ENCODE peak calls at places on chromosomes 12 and 14, in nine cellular contexts. L is left colon; M is hippocampal formation; Y is T-cell; D is HS-5; V is posterior vena cava; E is activated CD8-positive, alpha-beta T cell treated with anti-CD3 and anti-CD28 coated beads for 36 hours; P is NCI-H2171; N is prostate gland. U is an unnamed sample.

GRCh38 chr12:52195065-52195730 is 3.4 kb upstream of the KRT80 start:
- DNase-seq in L (no peak), M (no peak), Y (no peak), D (no peak), V (no peak), E (no peak), P (no peak), N (no peak), U (no peak)

GRCh38 chr14:91731018-91731417 is 868 bp downstream of the CATSPERB start:
- DNase-seq in L (no peak), M (no peak), Y (no peak), D (no peak), V (no peak), E (no peak), P (no peak), N (no peak), U (no peak)

GRCh38 chr12:105570944-105571343 is 240.5 kb downstream of the C12orf75 start:
- DNase-seq in L (no peak), M (no peak), Y (no peak), D (no peak), V (no peak), E (no peak), P (no peak), N (no peak), U (no peak)

GRCh38 chr12:8828514-8829127 is 6.2 kb downstream of the A2ML1 start:
- DNase-seq in L (no peak), M (no peak), Y (no peak), D (no peak), V (no peak), E (no peak), P (no peak), N (no peak), U (no peak)

GRCh38 chr12:106282457-106283097 is 20.0 kb upstream of the TCP11L2 start:
- DNase-seq in L (peak), M (no peak), Y (peak), D (no peak), V (no peak), E (peak), P (peak), N (no peak), U (no peak)

GRCh38 chr12:2057041-2057792 is 4.4 kb downstream of the CACNA1C start:
- DNase-seq in L (peak), M (no peak), Y (no peak), D (no peak), V (peak), E (peak), P (peak), N (peak), U (no peak)

GRCh38 chr12:68400231-68400829 is 68.2 kb upstream of the MDM1 start:
- DNase-seq in L (no peak), M (no peak), Y (no peak), D (no peak), V (no peak), E (no peak), P (peak), N (no peak), U (no peak)

GRCh38 chr14:95321693-95322455 is 2.2 kb upstream of the CLMN start:
- DNase-seq in L (no peak), M (no peak), Y (no peak), D (no peak), V (peak), E (no peak), P (no peak), N (no peak), U (no peak)

GRCh38 chr12:113818278-113818677 is 147.8 kb downstream of the RBM19 start:
- DNase-seq in L (no peak), M (no peak), Y (no peak), D (no peak), V (no peak), E (no peak), P (peak), N (no peak), U (no peak)

GRCh38 chr12:54853933-54854538 is at the start of gene MUCL1:
- DNase-seq in L (peak), M (peak), Y (peak), D (peak), V (no peak), E (peak), P (peak), N (peak), U (no peak)

GRCh38 chr14:75675265-75675960 is 14.4 kb downstream of the TTLL5 start:
- DNase-seq in L (no peak), M (no peak), Y (no peak), D (no peak), V (no peak), E (no peak), P (no peak), N (no peak), U (no peak)

GRCh38 chr12:40907115-40907521 is 214.9 kb downstream of the CNTN1 start:
- DNase-seq in L (no peak), M (no peak), Y (no peak), D (peak), V (no peak), E (no peak), P (no peak), N (no peak), U (no peak)

GRCh38 chr14:105860615-105861580 is 334.5 kb downstream of the TMEM121 start:
- DNase-seq in L (no peak), M (no peak), Y (no peak), D (no peak), V (peak), E (no peak), P (no peak), N (no peak), U (no peak)

GRCh38 chr12:131114942-131115584 is 161.4 kb downstream of the ADGRD1 start:
- DNase-seq in L (no peak), M (no peak), Y (no peak), D (no peak), V (peak), E (no peak), P (no peak), N (no peak), U (no peak)

GRCh38 chr12:24222968-24223367 is 273.5 kb upstream of the SOX5 start:
- DNase-seq in L (no peak), M (no peak), Y (no peak), D (peak), V (no peak), E (no peak), P (no peak), N (no peak), U (no peak)

GRCh38 chr14:61670576-61670975 is 24.7 kb upstream of the HIF1A start:
- DNase-seq in L (no peak), M (no peak), Y (no peak), D (no peak), V (no peak), E (no peak), P (no peak), N (no peak), U (no peak)

GRCh38 chr14:105568859-105569766 is 42.7 kb downstream of the TMEM121 start:
- DNase-seq in L (no peak), M (no peak), Y (no peak), D (no peak), V (no peak), E (no peak), P (no peak), N (no peak), U (no peak)

GRCh38 chr12:46136239-46136638 is 132.6 kb downstream of the SLC38A1 start:
- DNase-seq in L (no peak), M (no peak), Y (no peak), D (no peak), V (no peak), E (no peak), P (no peak), N (no peak), U (no peak)

GRCh38 chr12:69468237-69469026 is 1.8 kb upstream of the FRS2 start:
- DNase-seq in L (no peak), M (no peak), Y (no peak), D (no peak), V (no peak), E (peak), P (no peak), N (no peak), U (no peak)

GRCh38 chr14:25431211-25432076 is 381.5 kb upstream of the STXBP6 start:
- DNase-seq in L (peak), M (no peak), Y (no peak), D (no peak), V (no peak), E (peak), P (no peak), N (peak), U (no peak)

GRCh38 chr12:102631274-102631673 is 150.9 kb upstream of the IGF1 start:
- DNase-seq in L (no peak), M (no peak), Y (no peak), D (peak), V (no peak), E (no peak), P (no peak), N (no peak), U (no peak)

GRCh38 chr12:68932123-68932700 is 759 bp downstream of the CPM start:
- DNase-seq in L (no peak), M (no peak), Y (no peak), D (no peak), V (no peak), E (peak), P (no peak), N (no peak), U (no peak)

U was measured in cerebellar nuclear complex.